ENCODE peak calls at places on chromosomes 12 and 14, in six cellular contexts. V is breast epithelium, D is MM.1S, H is OCI-LY7, Y is AG10803, J is cardiac fibroblast. Z is an unnamed sample.
A peak's percentile ranks its signal among the peaks of the same experiment; 100 is the strongest.

GRCh38 chr14:36068777-36069534 is 107.6 kb downstream of the PTCSC3 start:
- DNase-seq in V (no peak), Y (peak; percentile 84), J (peak; percentile 7), H (no peak), D (no peak), Z (no peak)

GRCh38 chr12:107328442-107329133 is 235.2 kb upstream of the CRY1 start:
- DNase-seq in V (no peak), Y (no peak), D (no peak), H (no peak), J (peak; percentile 29), Z (no peak)

GRCh38 chr14:24857277-24857676 is 192.7 kb downstream of the STXBP6 start:
- DNase-seq in J (no peak), Y (no peak), D (no peak), V (no peak), H (no peak), Z (no peak)

GRCh38 chr14:76312821-76313220 is 63.1 kb upstream of the ESRRB start:
- DNase-seq in J (no peak), V (no peak), H (no peak), D (no peak), Y (no peak), Z (no peak)

GRCh38 chr14:52080817-52081755 is 12.2 kb upstream of the NID2 start:
- DNase-seq in Y (peak; percentile 89), H (no peak), J (peak; percentile 88), D (no peak), V (no peak), Z (peak; percentile 96)

GRCh38 chr12:104715562-104716182 is 242.4 kb downstream of the SLC41A2 start:
- DNase-seq in Y (no peak), H (peak; percentile 36), D (no peak), J (no peak), V (no peak), Z (no peak)

GRCh38 chr12:13171921-13172859 is 24.3 kb upstream of the EMP1 start:
- DNase-seq in H (no peak), Y (peak; percentile 89), V (peak; percentile 87), D (no peak), J (peak; percentile 69), Z (peak; percentile 21)

GRCh38 chr12:85279449-85280137 is 427 bp upstream of the ALX1 start:
- DNase-seq in Y (no peak), V (no peak), J (no peak), H (no peak), D (no peak), Z (no peak)

GRCh38 chr12:6335451-6336078 is 6.3 kb downstream of the TNFRSF1A start:
- DNase-seq in D (peak; percentile 91), J (peak; percentile 88), Y (peak; percentile 84), H (peak; percentile 90), V (peak; percentile 74), Z (peak; percentile 86)

GRCh38 chr14:80212025-80212402 is 710 bp upstream of the DIO2 start:
- DNase-seq in H (no peak), Y (peak; percentile 60), D (peak; percentile 23), J (peak; percentile 57), V (no peak), Z (peak; percentile 83)

GRCh38 chr14:104346112-104346462 is 207.7 kb downstream of the KIF26A start:
- DNase-seq in D (no peak), J (no peak), Y (no peak), H (no peak), V (no peak), Z (no peak)

GRCh38 chr14:105918496-105919262 is 392.3 kb downstream of the TMEM121 start:
- DNase-seq in H (no peak), V (no peak), J (no peak), Y (no peak), D (no peak), Z (no peak)

GRCh38 chr12:131035268-131035681 is 81.6 kb downstream of the ADGRD1 start:
- DNase-seq in V (no peak), H (peak; percentile 88), Y (no peak), D (no peak), J (no peak), Z (no peak)

GRCh38 chr12:86710110-86710509 is 453.9 kb upstream of the MGAT4C start:
- DNase-seq in D (no peak), V (no peak), J (peak; percentile 25), Y (no peak), H (no peak), Z (no peak)

GRCh38 chr14:67579636-67580035 is 20.4 kb downstream of the PIGH start:
- DNase-seq in D (no peak), H (no peak), V (no peak), Y (no peak), J (no peak), Z (no peak)

GRCh38 chr14:101364503-101365328 is 196.6 kb upstream of the DIO3 start:
- DNase-seq in J (no peak), D (no peak), Y (no peak), V (peak; percentile 78), H (no peak), Z (peak; percentile 69)

GRCh38 chr14:60106341-60106740 is 14.6 kb downstream of the PCNX4 start:
- DNase-seq in H (no peak), D (no peak), V (no peak), Y (peak; percentile 77), J (peak; percentile 58), Z (peak; percentile 84)

GRCh38 chr14:68682166-68683103 is 110.4 kb downstream of the ZFP36L1 start:
- DNase-seq in D (no peak), H (peak; percentile 89), J (peak; percentile 99), Y (peak; percentile 100), V (no peak), Z (peak; percentile 96)

GRCh38 chr14:21262410-21262809 is 6.8 kb downstream of the HNRNPC start:
- DNase-seq in H (no peak), Y (no peak), V (no peak), J (no peak), D (no peak), Z (no peak)

GRCh38 chr12:67006612-67007011 is 262.5 kb upstream of the CAND1 start:
- DNase-seq in D (no peak), J (no peak), V (no peak), Y (no peak), H (no peak), Z (no peak)

GRCh38 chr14:72796935-72797334 is 97.0 kb downstream of the DPF3 start:
- DNase-seq in J (no peak), H (no peak), V (no peak), Y (no peak), D (no peak), Z (no peak)

GRCh38 chr14:105398726-105399440 is 545 bp downstream of the TEX22 start:
- DNase-seq in D (no peak), J (peak; percentile 53), Y (peak; percentile 22), V (no peak), H (peak; percentile 67), Z (no peak)

GRCh38 chr14:104598461-104599273 is 5.9 kb downstream of the TMEM179 start:
- DNase-seq in H (no peak), J (no peak), Y (no peak), D (no peak), V (no peak), Z (peak; percentile 13)

GRCh38 chr14:70879448-70879847 is 27.8 kb upstream of the PCNX1 start:
- DNase-seq in D (no peak), H (no peak), J (no peak), Y (no peak), V (no peak), Z (no peak)

GRCh38 chr14:26199096-26199495 is 398.7 kb downstream of the NOVA1 start:
- DNase-seq in D (no peak), V (no peak), H (no peak), Y (no peak), J (no peak), Z (no peak)

GRCh38 chr12:124520258-124520657 is 47.2 kb downstream of the NCOR2 start:
- DNase-seq in J (peak; percentile 75), D (no peak), Y (no peak), V (peak; percentile 94), H (no peak), Z (no peak)

GRCh38 chr12:117097159-117097558 is 2.1 kb downstream of the TESC start:
- DNase-seq in J (no peak), D (no peak), V (no peak), H (no peak), Y (no peak), Z (no peak)

GRCh38 chr14:88791629-88792571 is 853 bp downstream of the EML5 start:
- DNase-seq in D (peak; percentile 8), J (no peak), Y (no peak), H (peak; percentile 9), V (no peak), Z (no peak)

DNA sequence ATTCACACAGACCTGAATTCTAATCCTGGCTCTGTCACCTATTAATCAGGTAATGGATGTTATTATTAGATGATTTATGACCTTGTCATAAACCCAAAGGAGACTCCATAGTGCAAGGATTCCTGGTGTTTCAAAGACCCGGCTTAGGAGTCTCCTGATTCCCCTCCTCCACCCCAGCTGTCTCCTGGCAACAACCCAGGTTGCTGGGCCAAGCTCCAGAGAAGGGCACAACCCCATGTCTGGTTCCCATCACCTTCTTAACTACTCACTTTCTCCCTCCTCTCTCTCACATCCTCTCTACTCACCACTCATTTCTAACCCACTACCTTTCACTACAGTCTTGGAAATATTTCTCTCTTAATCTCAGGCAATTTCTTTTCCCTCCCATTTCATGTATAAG is 41.6 kb downstream of the RHOJ start:
- DNase-seq in D (no peak), J (peak; percentile 68), H (no peak), Y (no peak), V (no peak), Z (no peak)
- H3K4me3 ChIP-seq in D (no peak overlapping the region), J (no peak overlapping the region), H (no peak overlapping the region), Y (no peak overlapping the region), V (no peak overlapping the region), Z (no peak overlapping the region)

DNA sequence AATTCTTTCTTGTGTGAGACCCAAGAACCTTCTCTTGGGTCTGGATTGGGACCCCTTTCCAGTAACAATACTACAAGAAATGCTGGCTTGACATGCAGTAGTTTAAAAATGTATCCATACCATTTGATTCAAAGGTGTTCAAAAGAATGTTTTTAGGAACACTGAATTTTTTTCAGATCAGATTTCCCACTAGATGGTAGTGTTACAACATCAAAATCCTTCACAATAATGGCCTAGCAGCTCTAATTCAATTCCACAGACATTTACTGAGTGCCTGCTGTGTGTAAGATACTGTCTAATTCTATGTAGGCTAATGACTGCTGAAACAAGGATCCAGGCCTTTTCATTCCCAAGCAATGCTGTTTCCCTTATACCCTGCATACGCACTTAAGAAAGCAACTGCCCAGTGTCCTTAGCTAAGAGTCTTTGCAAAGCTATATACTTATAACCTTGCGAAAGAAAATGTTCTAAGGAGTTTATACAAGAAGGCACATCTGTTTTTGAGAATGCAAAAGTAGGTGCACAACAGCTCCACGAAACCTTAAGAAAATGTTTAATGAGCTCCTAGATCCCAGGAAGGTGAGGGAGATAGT is 50.7 kb upstream of the PKP2 start:
- DNase-seq in V (no peak), J (peak; percentile 17), D (peak; percentile 52), H (peak; percentile 3), Y (no peak), Z (peak; percentile 7)
- TF ChIP-seq CTCF in V (no peak), J (no peak), D (peak; percentile 32), H (peak; percentile 36), Y (no peak), Z (no peak)

GRCh38 chr12:32536000-32536345 is 136.6 kb downstream of the FGD4 start:
- DNase-seq in J (no peak), V (no peak), Y (no peak), H (no peak), D (no peak), Z (no peak)
- H3K4me3 ChIP-seq in J (peak overlapping the region; percentile 44), V (peak overlapping the region; percentile 59), Y (no peak overlapping the region), H (peak overlapping the region; percentile 74), D (peak overlapping the region; percentile 62), Z (peak overlapping the region; percentile 44)

DNA sequence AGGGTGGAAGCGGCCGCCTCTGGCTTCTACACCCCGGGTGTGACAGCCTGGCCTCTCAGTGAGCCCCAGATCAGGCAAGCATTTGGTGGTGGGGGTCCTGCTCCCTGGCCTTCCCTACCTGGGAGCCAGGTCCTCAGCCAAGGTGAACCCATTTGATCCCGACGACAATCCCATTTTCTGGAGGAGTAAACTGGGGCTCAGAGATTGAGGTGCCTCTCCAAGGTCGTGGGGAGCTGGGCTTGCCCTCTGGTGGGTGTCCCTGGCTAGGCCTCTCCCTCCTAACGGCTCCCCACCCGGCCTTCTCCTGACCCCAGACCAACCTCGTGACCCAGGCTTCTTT is 2.7 kb upstream of the EXOC3L4 start:
- DNase-seq in D (no peak), Y (no peak), V (no peak), J (no peak), H (no peak), Z (no peak)
- TF ChIP-seq CTCF in D (no peak), Y (no peak), V (no peak), J (no peak), H (peak; percentile 41), Z (no peak)